ENCODE peak calls at places on chromosomes 4 and X, in four cellular contexts. G, V, Y and R are unnamed samples. For H3K4me1 and H3K36me3, the result is how much of the 10 kb centered on the place peaks cover.

GRCh38 chrX:17464196-17464595 is 89.2 kb downstream of the NHS start:
- DNase-seq in V (no peak), G (no peak), Y (no peak), R (no peak)

GRCh38 chr4:65018313-65018712 is 609.1 kb upstream of the TECRL start:
- DNase-seq in G (no peak), Y (no peak), V (no peak), R (no peak)

GRCh38 chrX:103376979-103377324 is 614 bp downstream of the BEX3 start:
- DNase-seq in G (no peak), V (no peak), Y (no peak), R (no peak)

GRCh38 chr4:143355540-143356217 is 19.0 kb downstream of the GAB1 start:
- DNase-seq in V (no peak), G (no peak), Y (no peak), R (no peak)

GRCh38 chr4:114535725-114536124 is 62.9 kb upstream of the UGT8 start:
- DNase-seq in Y (no peak), V (no peak), G (no peak), R (no peak)

GRCh38 chr4:177047070-177047850 is 254.5 kb upstream of the VEGFC start:
- DNase-seq in V (peak), Y (peak), G (no peak), R (peak)

GRCh38 chr4:101791189-101791572 is 651 bp downstream of the BANK1 start:
- DNase-seq in G (no peak), Y (no peak), V (no peak), R (peak)

GRCh38 chr4:98686847-98687246 is 28.4 kb upstream of the TSPAN5 start:
- DNase-seq in G (no peak), V (no peak), Y (no peak), R (no peak)

GRCh38 chrX:68728186-68728585 is 80.7 kb downstream of the STARD8 start:
- DNase-seq in Y (no peak), V (no peak), G (no peak), R (no peak)

GRCh38 chr4:94363136-94363655 is 20.6 kb upstream of the HPGDS start:
- DNase-seq in G (no peak), V (no peak), Y (no peak), R (no peak)

GRCh38 chrX:40103565-40104323 is 6.0 kb upstream of the BCOR start:
- DNase-seq in G (no peak), Y (no peak), V (no peak), R (no peak)

GRCh38 chrX:13092455-13092941 is 48.1 kb upstream of the FAM9C start:
- DNase-seq in Y (peak), V (no peak), G (peak), R (peak)

GRCh38 chr4:74412225-74412624 is 32.7 kb upstream of the AREG start:
- DNase-seq in V (no peak), Y (no peak), G (no peak), R (no peak)

GRCh38 chrX:154321624-154322023 is 26.0 kb downstream of the TKTL1 start:
- DNase-seq in Y (no peak), V (no peak), G (no peak), R (peak)

GRCh38 chrX:34656467-34656841 is 631 bp downstream of the TMEM47 start:
- DNase-seq in V (no peak), G (no peak), Y (peak), R (no peak)

GRCh38 chrX:43976216-43976615 is 3.0 kb upstream of the NDP start:
- DNase-seq in Y (no peak), V (no peak), G (no peak), R (no peak)

GRCh38 chr4:173318648-173319211 is 15.4 kb downstream of the HMGB2 start:
- DNase-seq in G (no peak), Y (no peak), V (no peak), R (no peak)

GRCh38 chr4:160877087-160877790 is 1286.6 kb downstream of the FSTL5 start:
- DNase-seq in V (no peak), G (no peak), Y (no peak), R (no peak)

GRCh38 chr4:3306465-3306864 is 13.6 kb downstream of the RGS12 start:
- DNase-seq in V (peak), Y (no peak), G (no peak), R (no peak)
- H3K4me1 ChIP-seq in V (under half), Y (under half), G (under half), R (under half)

GRCh38 chr4:111454961-111455360 is 690.3 kb upstream of the FAM241A start:
- DNase-seq in G (no peak), Y (no peak), V (no peak), R (peak)
- H3K36me3 ChIP-seq in G (under half), Y (under half), V (under half), R (under half)

GRCh38 chr4:57114973-57115372 is 4.8 kb upstream of the IGFBP7 start:
- DNase-seq in V (no peak), G (no peak), Y (no peak), R (no peak)

GRCh38 chr4:57122959-57123358 is 12.8 kb upstream of the IGFBP7 start:
- DNase-seq in G (no peak), Y (no peak), V (no peak), R (no peak)

GRCh38 chr4:57124145-57124544 is 14.0 kb upstream of the IGFBP7 start:
- DNase-seq in Y (no peak), G (no peak), V (no peak), R (no peak)

GRCh38 chr4:57116245-57116644 is 6.1 kb upstream of the IGFBP7 start:
- DNase-seq in G (no peak), V (no peak), Y (no peak), R (no peak)

DNA sequence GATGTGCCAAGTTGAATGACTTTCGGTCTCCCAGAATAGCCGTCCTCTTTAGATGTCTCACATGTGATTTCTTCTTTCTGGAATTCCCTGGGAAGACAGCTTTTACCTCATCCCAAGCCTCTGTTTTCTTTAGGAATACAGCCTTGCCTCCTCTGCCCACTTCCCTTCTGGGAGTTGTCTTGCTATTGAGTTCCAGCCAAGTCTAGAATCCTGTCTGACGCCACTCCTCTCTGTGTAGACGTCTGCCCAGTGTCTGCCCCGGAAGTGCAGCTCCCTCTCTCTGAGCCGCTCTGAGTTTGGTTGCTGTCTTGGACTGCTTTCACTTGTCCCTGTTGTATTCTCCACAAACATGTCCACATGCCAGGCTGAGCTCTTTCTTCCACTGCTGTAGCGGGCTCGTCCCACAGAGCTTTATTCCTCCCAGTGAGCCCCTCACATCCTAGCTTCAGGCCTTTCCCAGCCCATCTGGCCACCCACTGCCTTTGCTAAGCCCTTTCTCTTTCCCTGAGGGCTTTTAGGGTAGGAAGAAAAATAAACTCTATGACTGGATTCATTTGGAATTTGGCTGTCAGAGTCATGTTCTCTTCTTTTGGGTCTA is 9.0 kb upstream of the IGFBP7 start:
- DNase-seq in V (no peak), G (no peak), Y (peak), R (peak)
- TF ChIP-seq POLR2A in V (no peak), G (no peak), Y (no peak), R (no peak)

DNA sequence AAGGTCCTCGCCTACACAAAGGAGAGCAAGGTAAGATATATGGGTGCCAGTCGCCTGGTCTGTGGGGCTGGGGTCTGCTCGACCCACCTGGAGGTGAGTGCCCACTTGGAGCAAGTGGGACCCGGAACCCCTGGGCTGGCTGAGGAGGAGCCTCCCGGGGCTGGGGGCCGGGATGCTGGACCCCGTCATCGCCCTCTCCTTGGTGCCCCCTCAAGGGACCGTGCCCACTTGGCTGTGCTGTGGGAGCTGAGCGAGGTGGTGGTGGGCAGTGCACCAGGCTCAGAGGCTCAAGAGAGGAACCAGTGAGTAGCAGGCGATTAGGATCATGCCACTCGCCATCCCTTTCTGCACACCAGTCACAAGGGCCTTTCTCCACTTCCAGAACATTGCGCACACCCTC is 203.7 kb upstream of the PSAPL1 start:
- DNase-seq in G (no peak), Y (no peak), V (no peak), R (no peak)
- H3K4me1 ChIP-seq in G (under half), Y (under half), V (under half), R (under half)

GRCh38 chr4:1976416-1977352 is 32.1 kb downstream of the NELFA start:
- DNase-seq in G (no peak), V (no peak), Y (no peak), R (no peak)

GRCh38 chr4:1978226-1978625 is 30.5 kb downstream of the NELFA start:
- DNase-seq in V (no peak), G (no peak), Y (no peak), R (no peak)

GRCh38 chr4:1980561-1981041 is 28.2 kb downstream of the NELFA start:
- DNase-seq in Y (no peak), G (no peak), V (no peak), R (no peak)

GRCh38 chr4:1979477-1980196 is 29.1 kb downstream of the NELFA start:
- DNase-seq in Y (no peak), V (no peak), G (no peak), R (no peak)

GRCh38 chr4:1978741-1979476 is 29.9 kb downstream of the NELFA start:
- DNase-seq in Y (no peak), V (no peak), G (no peak), R (no peak)
- H3K36me3 ChIP-seq in Y (half or more), V (under half), G (under half), R (under half)

GRCh38 chr4:109811707-109812106 is 3.9 kb upstream of the GAR1 start:
- DNase-seq in Y (no peak), V (no peak), G (no peak), R (no peak)

GRCh38 chr4:109816082-109816442 is 500 bp downstream of the GAR1 start:
- DNase-seq in G (no peak), Y (no peak), V (no peak), R (peak)

GRCh38 chr4:109816894-109817293 is 1.3 kb downstream of the GAR1 start:
- DNase-seq in G (no peak), V (no peak), Y (no peak), R (no peak)

GRCh38 chr4:109818268-109818667 is 2.7 kb downstream of the GAR1 start:
- DNase-seq in G (no peak), V (no peak), Y (no peak), R (no peak)

GRCh38 chr4:109815151-109816081 is at the start of gene GAR1:
- DNase-seq in G (peak), V (peak), Y (peak), R (peak)
- TF ChIP-seq POLR2A in G (peak), V (peak), Y (no peak), R (peak)